ENCODE peak calls at places on chromosomes 6 and 20, in nine cellular contexts. M is chondrocyte, Z is uterus, G is OCI-LY7, Y is neural crest cell, X is lower leg skin, R is fibroblast of villous mesenchyme, W is lung, D is heart left ventricle. P is an unnamed sample.

GRCh38 chr6:22657341-22657985 is 88.1 kb downstream of the HDGFL1 start:
- DNase-seq in M (no peak), Z (no peak), G (no peak), Y (no peak), X (no peak), R (no peak), W (no peak), D (no peak), P (no peak)

GRCh38 chr6:38099211-38099610 is 279.7 kb downstream of the ZFAND3 start:
- DNase-seq in M (no peak), Z (no peak), G (no peak), Y (no peak), X (no peak), R (no peak), W (no peak), D (no peak), P (no peak)

GRCh38 chr6:115891704-115892225 is 168.9 kb downstream of the FRK start:
- DNase-seq in M (no peak), Z (no peak), G (no peak), Y (no peak), X (no peak), R (no peak), W (no peak), D (no peak), P (no peak)

GRCh38 chr6:20918868-20919267 is 384.6 kb downstream of the CDKAL1 start:
- DNase-seq in M (no peak), Z (no peak), G (no peak), Y (no peak), X (no peak), R (no peak), W (no peak), D (no peak), P (no peak)

GRCh38 chr20:47949230-47949629 is 163.9 kb upstream of the SULF2 start:
- DNase-seq in M (no peak), Z (no peak), G (no peak), Y (no peak), X (no peak), R (no peak), W (no peak), D (no peak), P (no peak)

GRCh38 chr6:5014072-5014561 is 10.3 kb upstream of the RPP40 start:
- DNase-seq in M (no peak), Z (no peak), G (no peak), Y (no peak), X (no peak), R (no peak), W (no peak), D (no peak), P (no peak)

GRCh38 chr20:19423097-19423891 is 210.9 kb downstream of the SLC24A3 start:
- DNase-seq in M (no peak), Z (no peak), G (no peak), Y (no peak), X (no peak), R (no peak), W (no peak), D (no peak), P (no peak)

GRCh38 chr20:59787186-59787890 is 146.1 kb downstream of the SYCP2 start:
- DNase-seq in M (peak), Z (no peak), G (no peak), Y (no peak), X (no peak), R (no peak), W (no peak), D (peak), P (no peak)

DNA sequence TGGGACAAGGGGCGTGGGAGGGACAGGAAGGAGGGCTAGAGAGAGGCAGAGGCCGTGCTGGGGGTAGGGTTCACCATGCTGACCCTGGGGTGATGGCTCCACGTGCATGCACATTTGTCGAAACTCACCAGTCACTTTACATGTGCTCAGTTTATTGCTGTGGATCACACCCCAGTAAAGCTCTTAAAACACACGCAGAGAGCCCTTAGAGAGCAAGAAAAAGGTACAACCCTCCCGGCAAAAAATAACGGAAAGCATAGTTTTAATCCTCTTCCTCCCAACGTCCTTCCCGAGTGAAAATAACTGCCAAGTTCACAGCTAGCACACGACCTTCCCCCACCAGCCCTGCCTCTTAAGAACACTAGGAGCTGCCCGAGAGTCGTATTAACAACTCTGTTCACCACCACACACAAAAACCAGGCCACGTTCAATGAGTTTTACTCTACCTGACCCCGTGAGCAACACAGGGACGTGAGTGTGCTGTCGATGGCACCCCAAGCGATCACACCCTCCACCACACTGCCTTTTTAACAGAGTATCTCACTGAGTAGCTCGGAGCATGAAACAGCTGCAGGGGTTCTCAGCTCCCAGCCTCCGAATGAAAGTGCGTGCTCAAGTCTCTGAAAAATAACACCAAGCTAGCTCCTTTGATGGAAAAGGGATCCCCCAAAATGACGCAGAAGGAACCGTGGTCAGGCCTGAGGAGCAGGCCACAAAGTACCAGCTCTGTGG is 39.7 kb downstream of the TAF4 start:
- DNase-seq in M (no peak), Z (peak), G (no peak), Y (no peak), X (no peak), R (peak), W (no peak), D (peak), P (no peak)
- TF ChIP-seq CTCF in M (peak), Z (peak), G (no peak), Y (peak), X (no peak), R (peak), W (peak), D (peak), P (peak)

DNA sequence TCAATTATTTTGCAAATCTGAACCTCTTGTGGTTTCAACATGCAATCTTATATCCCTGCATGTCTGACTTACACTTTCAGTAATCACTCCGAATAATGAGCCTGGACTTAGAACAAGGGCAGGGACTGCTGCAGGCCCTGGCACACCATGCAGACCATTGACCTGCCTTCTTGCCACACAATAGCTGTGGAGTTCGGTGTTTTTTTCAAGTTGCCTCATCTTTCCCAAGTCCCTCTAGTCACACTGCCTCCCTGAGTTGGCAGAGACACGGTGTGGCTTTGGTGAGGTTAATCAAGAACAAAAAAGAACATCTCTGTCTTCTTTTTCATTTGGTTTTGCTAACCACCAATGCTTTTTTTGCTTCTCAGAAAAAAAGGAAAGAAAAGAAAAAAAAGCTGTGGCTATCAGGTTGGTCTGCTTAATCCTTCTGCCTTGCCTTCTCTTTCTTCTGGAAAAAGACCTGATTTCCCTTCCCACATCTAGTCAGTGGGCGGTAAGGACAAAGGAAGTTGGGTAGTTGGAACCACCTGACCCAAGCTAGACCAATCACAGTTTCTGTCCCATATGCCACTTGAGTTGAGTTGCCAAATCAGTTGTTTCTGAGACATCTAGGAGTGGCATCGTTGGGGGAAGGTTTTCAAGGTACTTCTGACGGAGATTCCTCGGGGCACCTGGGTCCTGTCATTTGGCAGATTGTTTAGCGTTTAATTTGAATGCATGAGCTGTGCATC is 55.9 kb upstream of the TASP1 start:
- DNase-seq in M (no peak), Z (no peak), G (no peak), Y (no peak), X (no peak), R (no peak), W (no peak), D (no peak), P (no peak)
- TF ChIP-seq CTCF in M (no peak), Z (no peak), G (no peak), Y (no peak), X (no peak), R (no peak), W (no peak), D (no peak), P (no peak)

GRCh38 chr6:137095651-137096238 is 51.0 kb upstream of the IL20RA start:
- DNase-seq in M (no peak), Z (no peak), G (peak), Y (no peak), X (no peak), R (no peak), W (no peak), D (no peak), P (no peak)
- TF ChIP-seq CTCF in M (no peak), Z (no peak), G (no peak), Y (no peak), X (no peak), R (no peak), W (no peak), D (no peak), P (no peak)

DNA sequence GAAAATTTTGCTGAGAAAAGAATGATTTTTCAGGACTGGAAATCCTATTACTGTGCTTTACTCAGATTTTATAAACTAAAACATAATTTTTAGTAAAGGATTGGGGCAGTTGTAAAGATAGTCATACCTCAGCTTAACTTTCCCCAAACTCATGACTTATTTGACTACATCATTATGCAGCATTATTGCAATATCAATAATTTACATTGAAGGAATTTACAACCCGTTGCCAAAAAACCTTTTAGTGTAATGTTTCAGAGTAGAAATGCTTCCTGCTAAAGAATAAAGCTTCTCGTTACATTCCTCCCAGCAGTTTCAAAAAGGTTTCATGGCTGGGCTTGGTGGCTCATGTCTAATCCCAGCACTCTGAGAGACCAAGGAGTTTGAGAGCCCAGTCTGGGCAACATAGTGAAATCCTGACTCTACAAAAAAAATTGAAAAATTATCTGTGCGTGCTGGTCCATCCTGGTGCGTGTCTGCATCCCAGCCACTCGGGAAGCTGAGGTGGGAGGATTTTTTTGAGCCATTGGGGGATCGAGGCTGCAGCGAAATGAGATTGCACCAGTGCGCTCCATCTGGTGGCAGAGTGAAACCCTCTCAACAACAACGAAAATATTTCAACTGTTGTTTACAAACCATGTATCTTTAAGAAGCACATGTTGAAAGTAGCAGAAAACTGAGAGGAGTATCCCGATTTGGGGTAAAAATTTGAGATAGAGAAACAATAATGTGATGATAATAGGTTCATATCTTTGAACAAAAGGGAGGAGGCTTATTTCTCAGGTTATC is 4.4 kb downstream of the AMD1 start:
- DNase-seq in M (no peak), Z (no peak), G (peak), Y (peak), X (no peak), R (peak), W (no peak), D (no peak), P (no peak)
- TF ChIP-seq CTCF in M (peak), Z (peak), G (peak), Y (peak), X (no peak), R (peak), W (peak), D (peak), P (peak)

DNA sequence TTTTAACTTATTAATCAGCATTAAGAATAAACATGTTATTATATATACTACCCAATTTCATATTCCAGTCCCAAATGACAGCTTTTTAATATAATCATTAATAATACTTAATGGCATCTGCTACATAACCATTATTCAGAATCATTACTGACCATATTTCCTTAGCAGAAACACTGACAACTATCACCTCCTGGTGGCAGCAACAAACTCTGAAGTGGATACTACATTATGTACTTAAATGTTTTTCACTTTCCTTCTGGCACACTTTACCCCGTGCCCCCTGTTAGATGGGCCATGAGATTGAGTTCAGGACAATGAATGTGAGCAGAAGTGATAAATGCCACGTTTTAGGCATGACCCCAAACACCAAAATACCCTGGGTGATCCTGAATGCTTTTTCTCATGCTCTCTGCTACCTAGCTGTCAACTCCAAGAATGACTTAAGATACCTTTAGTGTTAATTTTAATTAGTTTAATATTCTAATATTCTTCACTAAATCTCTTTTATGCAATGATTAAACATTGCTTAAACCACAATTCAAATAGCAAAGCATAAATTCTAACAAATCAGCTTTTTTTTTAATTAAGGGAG is 77.1 kb downstream of the LMBRD1 start:
- DNase-seq in M (no peak), Z (no peak), G (peak), Y (no peak), X (no peak), R (peak), W (no peak), D (no peak), P (no peak)
- TF ChIP-seq CTCF in M (peak), Z (no peak), G (peak), Y (peak), X (no peak), R (peak), W (no peak), D (peak), P (no peak)

GRCh38 chr20:2713285-2713684 is 20.7 kb downstream of the EBF4 start:
- DNase-seq in M (no peak), Z (no peak), G (peak), Y (no peak), X (peak), R (no peak), W (no peak), D (no peak), P (no peak)
- TF ChIP-seq CTCF in M (peak), Z (no peak), G (peak), Y (no peak), X (no peak), R (no peak), W (no peak), D (no peak), P (peak)

P was measured in CD14-positive monocyte.